ENCODE peak calls at places on chromosomes 7 and 10, in ten cellular contexts. One of them, this sample, is unnamed.

GRCh38 chr7:40879941-40880558 is 745.2 kb downstream of the SUGCT start:
- DNase-seq in stimulated activated naive CD4-positive, alpha-beta T cell: no peak
- DNase-seq in H9: no peak
- DNase-seq in kidney epithelial cell: no peak
- DNase-seq in stimulated activated CD4-positive, alpha-beta T cell treated with anti-CD3 and anti-CD28 coated beads, Interleukin-4, amount 100 ng/mL, for 1 hour: no peak
- DNase-seq in naive thymus-derived CD8-positive, alpha-beta T cell: no peak
- DNase-seq in upper lobe of right lung: no peak
- DNase-seq in HT1080: no peak
- DNase-seq in brain microvascular endothelial cell: peak; percentile 17
- DNase-seq in CD14-positive monocyte: no peak
- DNase-seq in this sample: no peak

GRCh38 chr7:135964254-135964653 is 12.9 kb downstream of the MTPN start:
- DNase-seq in H9: no peak
- DNase-seq in stimulated activated naive CD4-positive, alpha-beta T cell: no peak
- DNase-seq in stimulated activated CD4-positive, alpha-beta T cell treated with anti-CD3 and anti-CD28 coated beads, Interleukin-4, amount 100 ng/mL, for 1 hour: no peak
- DNase-seq in naive thymus-derived CD8-positive, alpha-beta T cell: no peak
- DNase-seq in brain microvascular endothelial cell: no peak
- DNase-seq in kidney epithelial cell: no peak
- DNase-seq in upper lobe of right lung: no peak
- DNase-seq in HT1080: no peak
- DNase-seq in CD14-positive monocyte: no peak
- DNase-seq in this sample: no peak

GRCh38 chr10:58064714-58065528 is 202.8 kb downstream of the IPMK start:
- DNase-seq in HT1080: peak; percentile 63
- DNase-seq in brain microvascular endothelial cell: peak; percentile 62
- DNase-seq in upper lobe of right lung: no peak
- DNase-seq in naive thymus-derived CD8-positive, alpha-beta T cell: no peak
- DNase-seq in stimulated activated CD4-positive, alpha-beta T cell treated with anti-CD3 and anti-CD28 coated beads, Interleukin-4, amount 100 ng/mL, for 1 hour: no peak
- DNase-seq in H9: peak; percentile 41
- DNase-seq in kidney epithelial cell: peak; percentile 5
- DNase-seq in stimulated activated naive CD4-positive, alpha-beta T cell: no peak
- DNase-seq in CD14-positive monocyte: no peak
- DNase-seq in this sample: no peak

GRCh38 chr10:7412482-7413251 is 1.8 kb upstream of the SFMBT2 start:
- DNase-seq in naive thymus-derived CD8-positive, alpha-beta T cell: no peak
- DNase-seq in kidney epithelial cell: no peak
- DNase-seq in CD14-positive monocyte: peak; percentile 55
- DNase-seq in upper lobe of right lung: peak; percentile 81
- DNase-seq in stimulated activated naive CD4-positive, alpha-beta T cell: peak; percentile 12
- DNase-seq in HT1080: no peak
- DNase-seq in stimulated activated CD4-positive, alpha-beta T cell treated with anti-CD3 and anti-CD28 coated beads, Interleukin-4, amount 100 ng/mL, for 1 hour: peak; percentile 45
- DNase-seq in H9: peak; percentile 79
- DNase-seq in brain microvascular endothelial cell: no peak
- DNase-seq in this sample: peak; percentile 40

GRCh38 chr7:157269341-157270059 is 67.3 kb upstream of the DNAJB6 start:
- DNase-seq in stimulated activated naive CD4-positive, alpha-beta T cell: no peak
- DNase-seq in kidney epithelial cell: no peak
- DNase-seq in HT1080: no peak
- DNase-seq in stimulated activated CD4-positive, alpha-beta T cell treated with anti-CD3 and anti-CD28 coated beads, Interleukin-4, amount 100 ng/mL, for 1 hour: no peak
- DNase-seq in brain microvascular endothelial cell: no peak
- DNase-seq in H9: no peak
- DNase-seq in upper lobe of right lung: no peak
- DNase-seq in naive thymus-derived CD8-positive, alpha-beta T cell: no peak
- DNase-seq in CD14-positive monocyte: no peak
- DNase-seq in this sample: no peak

GRCh38 chr7:140876519-140877248 is 48.0 kb downstream of the BRAF start:
- DNase-seq in upper lobe of right lung: no peak
- DNase-seq in kidney epithelial cell: peak; percentile 63
- DNase-seq in CD14-positive monocyte: no peak
- DNase-seq in brain microvascular endothelial cell: no peak
- DNase-seq in HT1080: peak; percentile 77
- DNase-seq in stimulated activated naive CD4-positive, alpha-beta T cell: no peak
- DNase-seq in H9: no peak
- DNase-seq in naive thymus-derived CD8-positive, alpha-beta T cell: no peak
- DNase-seq in stimulated activated CD4-positive, alpha-beta T cell treated with anti-CD3 and anti-CD28 coated beads, Interleukin-4, amount 100 ng/mL, for 1 hour: no peak
- DNase-seq in this sample: no peak

GRCh38 chr10:113788604-113789083 is 37.2 kb downstream of the PLEKHS1 start:
- DNase-seq in brain microvascular endothelial cell: peak; percentile 93
- DNase-seq in stimulated activated CD4-positive, alpha-beta T cell treated with anti-CD3 and anti-CD28 coated beads, Interleukin-4, amount 100 ng/mL, for 1 hour: no peak
- DNase-seq in HT1080: peak; percentile 86
- DNase-seq in upper lobe of right lung: no peak
- DNase-seq in naive thymus-derived CD8-positive, alpha-beta T cell: no peak
- DNase-seq in stimulated activated naive CD4-positive, alpha-beta T cell: no peak
- DNase-seq in H9: no peak
- DNase-seq in kidney epithelial cell: peak; percentile 55
- DNase-seq in CD14-positive monocyte: no peak
- DNase-seq in this sample: no peak

GRCh38 chr7:83970081-83970480 is 224.5 kb downstream of the SEMA3A start:
- DNase-seq in H9: no peak
- DNase-seq in kidney epithelial cell: no peak
- DNase-seq in stimulated activated naive CD4-positive, alpha-beta T cell: no peak
- DNase-seq in HT1080: no peak
- DNase-seq in brain microvascular endothelial cell: no peak
- DNase-seq in stimulated activated CD4-positive, alpha-beta T cell treated with anti-CD3 and anti-CD28 coated beads, Interleukin-4, amount 100 ng/mL, for 1 hour: no peak
- DNase-seq in upper lobe of right lung: no peak
- DNase-seq in naive thymus-derived CD8-positive, alpha-beta T cell: no peak
- DNase-seq in CD14-positive monocyte: no peak
- DNase-seq in this sample: no peak

GRCh38 chr7:137985253-137985896 is 16.5 kb downstream of the CREB3L2 start:
- DNase-seq in HT1080: no peak
- DNase-seq in naive thymus-derived CD8-positive, alpha-beta T cell: no peak
- DNase-seq in stimulated activated CD4-positive, alpha-beta T cell treated with anti-CD3 and anti-CD28 coated beads, Interleukin-4, amount 100 ng/mL, for 1 hour: no peak
- DNase-seq in stimulated activated naive CD4-positive, alpha-beta T cell: no peak
- DNase-seq in upper lobe of right lung: no peak
- DNase-seq in kidney epithelial cell: no peak
- DNase-seq in CD14-positive monocyte: no peak
- DNase-seq in H9: no peak
- DNase-seq in brain microvascular endothelial cell: peak; percentile 65
- DNase-seq in this sample: no peak

GRCh38 chr7:86876132-86876531 is 183.3 kb downstream of the ELAPOR2 start:
- DNase-seq in H9: no peak
- DNase-seq in stimulated activated naive CD4-positive, alpha-beta T cell: no peak
- DNase-seq in HT1080: no peak
- DNase-seq in upper lobe of right lung: no peak
- DNase-seq in kidney epithelial cell: no peak
- DNase-seq in brain microvascular endothelial cell: no peak
- DNase-seq in stimulated activated CD4-positive, alpha-beta T cell treated with anti-CD3 and anti-CD28 coated beads, Interleukin-4, amount 100 ng/mL, for 1 hour: no peak
- DNase-seq in naive thymus-derived CD8-positive, alpha-beta T cell: no peak
- DNase-seq in CD14-positive monocyte: no peak
- DNase-seq in this sample: no peak

GRCh38 chr7:142248-142955 is 50.0 kb upstream of the FAM20C start:
- DNase-seq in H9: no peak
- DNase-seq in stimulated activated CD4-positive, alpha-beta T cell treated with anti-CD3 and anti-CD28 coated beads, Interleukin-4, amount 100 ng/mL, for 1 hour: no peak
- DNase-seq in brain microvascular endothelial cell: no peak
- DNase-seq in HT1080: no peak
- DNase-seq in upper lobe of right lung: peak; percentile 62
- DNase-seq in CD14-positive monocyte: no peak
- DNase-seq in kidney epithelial cell: no peak
- DNase-seq in stimulated activated naive CD4-positive, alpha-beta T cell: no peak
- DNase-seq in naive thymus-derived CD8-positive, alpha-beta T cell: no peak
- DNase-seq in this sample: no peak

GRCh38 chr7:11236680-11237079 is 263.0 kb downstream of the PHF14 start:
- DNase-seq in upper lobe of right lung: no peak
- DNase-seq in stimulated activated CD4-positive, alpha-beta T cell treated with anti-CD3 and anti-CD28 coated beads, Interleukin-4, amount 100 ng/mL, for 1 hour: no peak
- DNase-seq in naive thymus-derived CD8-positive, alpha-beta T cell: no peak
- DNase-seq in kidney epithelial cell: no peak
- DNase-seq in CD14-positive monocyte: no peak
- DNase-seq in HT1080: no peak
- DNase-seq in brain microvascular endothelial cell: peak; percentile 45
- DNase-seq in stimulated activated naive CD4-positive, alpha-beta T cell: no peak
- DNase-seq in H9: no peak
- DNase-seq in this sample: no peak

GRCh38 chr10:100890141-100890695 is 22.5 kb upstream of the SLF2 start:
- DNase-seq in kidney epithelial cell: no peak
- DNase-seq in stimulated activated naive CD4-positive, alpha-beta T cell: no peak
- DNase-seq in H9: peak; percentile 3
- DNase-seq in stimulated activated CD4-positive, alpha-beta T cell treated with anti-CD3 and anti-CD28 coated beads, Interleukin-4, amount 100 ng/mL, for 1 hour: no peak
- DNase-seq in CD14-positive monocyte: no peak
- DNase-seq in upper lobe of right lung: no peak
- DNase-seq in brain microvascular endothelial cell: no peak
- DNase-seq in naive thymus-derived CD8-positive, alpha-beta T cell: no peak
- DNase-seq in HT1080: no peak
- DNase-seq in this sample: no peak

GRCh38 chr10:91652364-91652763 is 19.5 kb upstream of the PPP1R3C start:
- DNase-seq in naive thymus-derived CD8-positive, alpha-beta T cell: no peak
- DNase-seq in brain microvascular endothelial cell: peak; percentile 89
- DNase-seq in stimulated activated CD4-positive, alpha-beta T cell treated with anti-CD3 and anti-CD28 coated beads, Interleukin-4, amount 100 ng/mL, for 1 hour: no peak
- DNase-seq in stimulated activated naive CD4-positive, alpha-beta T cell: no peak
- DNase-seq in H9: no peak
- DNase-seq in CD14-positive monocyte: no peak
- DNase-seq in HT1080: peak; percentile 97
- DNase-seq in upper lobe of right lung: no peak
- DNase-seq in kidney epithelial cell: peak; percentile 100
- DNase-seq in this sample: no peak